ENCODE peak calls at places on chromosomes 13 and 19, in ten cellular contexts. P is neural progenitor cell, D is HL-60, F is upper lobe of right lung, U is body of pancreas, R is HFF-Myc, I is AG10803, C is fibroblast of lung, K is WERI-Rb-1, X is thoracic aorta. T is an unnamed sample.

GRCh38 chr13:91270031-91270430 is 77.5 kb upstream of the MIR17HG start:
- DNase-seq in P (no peak), D (no peak), F (no peak), U (no peak), R (no peak), I (no peak), C (no peak), K (no peak), X (no peak), T (no peak)

GRCh38 chr19:35143231-35143715 is at the start of gene FXYD7:
- DNase-seq in P (peak; percentile 69), D (no peak), F (no peak), U (no peak), R (no peak), I (no peak), C (no peak), K (peak; percentile 32), X (no peak), T (no peak)

GRCh38 chr19:48203227-48203793 is 32.8 kb downstream of the ZSWIM9 start:
- DNase-seq in P (no peak), D (no peak), F (no peak), U (no peak), R (no peak), I (no peak), C (no peak), K (no peak), X (no peak), T (no peak)

GRCh38 chr19:18069383-18069782 is 17.4 kb downstream of the IL12RB1 start:
- DNase-seq in P (no peak), D (no peak), F (no peak), U (no peak), R (no peak), I (no peak), C (no peak), K (no peak), X (no peak), T (no peak)

GRCh38 chr13:22936228-22936627 is 244.6 kb upstream of the SGCG start:
- DNase-seq in P (no peak), D (no peak), F (no peak), U (no peak), R (no peak), I (no peak), C (no peak), K (no peak), X (no peak), T (no peak)

GRCh38 chr13:38141792-38142191 is 207.9 kb upstream of the UFM1 start:
- DNase-seq in P (no peak), D (no peak), F (no peak), U (no peak), R (no peak), I (no peak), C (peak; percentile 35), K (no peak), X (no peak), T (peak; percentile 3)

GRCh38 chr19:33471111-33471996 is 50.2 kb downstream of the PEPD start:
- DNase-seq in P (no peak), D (no peak), F (peak; percentile 26), U (no peak), R (no peak), I (no peak), C (no peak), K (no peak), X (no peak), T (no peak)

GRCh38 chr13:32428581-32429072 is 697 bp upstream of the N4BP2L1 start:
- DNase-seq in P (no peak), D (peak; percentile 52), F (no peak), U (no peak), R (no peak), I (no peak), C (no peak), K (no peak), X (no peak), T (no peak)

GRCh38 chr19:19460258-19460731 is 54.8 kb downstream of the GATAD2A start:
- DNase-seq in P (no peak), D (peak; percentile 45), F (no peak), U (no peak), R (no peak), I (no peak), C (no peak), K (no peak), X (no peak), T (no peak)

GRCh38 chr19:377801-378581 is 31.0 kb downstream of the C2CD4C start:
- DNase-seq in P (no peak), D (no peak), F (peak; percentile 53), U (no peak), R (no peak), I (no peak), C (no peak), K (no peak), X (no peak), T (no peak)

GRCh38 chr13:48532473-48533206 is at the start of gene RCBTB2:
- DNase-seq in P (peak; percentile 99), D (peak; percentile 99), F (peak; percentile 100), U (peak; percentile 99), R (peak; percentile 91), I (peak; percentile 97), C (peak; percentile 94), K (peak; percentile 1), X (peak; percentile 93), T (peak; percentile 98)

GRCh38 chr13:79427265-79427664 is 21.2 kb upstream of the RBM26 start:
- DNase-seq in P (peak; percentile 56), D (no peak), F (no peak), U (no peak), R (no peak), I (no peak), C (no peak), K (no peak), X (no peak), T (no peak)

GRCh38 chr19:57850553-57851017 is 926 bp downstream of the ZNF587 start:
- DNase-seq in P (peak; percentile 56), D (no peak), F (no peak), U (peak; percentile 19), R (peak; percentile 39), I (peak; percentile 6), C (peak; percentile 82), K (peak; percentile 57), X (no peak), T (peak; percentile 64)

GRCh38 chr19:43229315-43229714 is 23.9 kb upstream of the PSG4 start:
- DNase-seq in P (no peak), D (no peak), F (no peak), U (no peak), R (no peak), I (peak; percentile 31), C (peak; percentile 11), K (no peak), X (no peak), T (no peak)
- TF ChIP-seq CTCF in P (no peak), D (no peak), F (no peak), U (no peak), R (no peak), I (peak; percentile 38), C (no peak), K (peak; percentile 28), X (no peak), T (peak; percentile 17)

DNA sequence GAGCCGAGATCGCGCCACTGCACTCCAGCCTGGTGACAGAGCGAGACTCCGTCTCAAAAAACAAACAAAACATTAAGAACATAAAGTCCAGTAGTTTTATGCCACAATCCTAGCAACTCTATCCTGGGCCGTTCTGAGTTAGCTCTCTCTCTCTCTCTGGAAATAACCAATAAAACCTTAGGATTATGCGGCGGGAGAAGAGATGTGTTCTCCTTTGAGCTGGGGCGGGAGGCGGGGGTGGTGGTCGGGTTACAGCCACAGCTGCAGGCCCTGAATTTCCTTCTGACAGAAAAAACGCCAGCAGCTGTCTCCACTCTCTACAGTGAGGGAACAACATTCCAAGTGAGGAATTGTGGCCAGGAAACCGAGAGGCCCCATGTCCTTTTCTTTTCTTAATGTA is 9.0 kb upstream of the PNMA8A start:
- DNase-seq in P (peak; percentile 65), D (no peak), F (no peak), U (no peak), R (no peak), I (peak; percentile 61), C (peak; percentile 80), K (no peak), X (no peak), T (peak; percentile 76)
- H3K4me3 ChIP-seq in P (no peak overlapping the region), D (no peak overlapping the region), F (no peak overlapping the region), U (no peak overlapping the region), R (no peak overlapping the region), I (no peak overlapping the region), C (no peak overlapping the region), K (no peak overlapping the region), X (no peak overlapping the region), T (no peak overlapping the region)

DNA sequence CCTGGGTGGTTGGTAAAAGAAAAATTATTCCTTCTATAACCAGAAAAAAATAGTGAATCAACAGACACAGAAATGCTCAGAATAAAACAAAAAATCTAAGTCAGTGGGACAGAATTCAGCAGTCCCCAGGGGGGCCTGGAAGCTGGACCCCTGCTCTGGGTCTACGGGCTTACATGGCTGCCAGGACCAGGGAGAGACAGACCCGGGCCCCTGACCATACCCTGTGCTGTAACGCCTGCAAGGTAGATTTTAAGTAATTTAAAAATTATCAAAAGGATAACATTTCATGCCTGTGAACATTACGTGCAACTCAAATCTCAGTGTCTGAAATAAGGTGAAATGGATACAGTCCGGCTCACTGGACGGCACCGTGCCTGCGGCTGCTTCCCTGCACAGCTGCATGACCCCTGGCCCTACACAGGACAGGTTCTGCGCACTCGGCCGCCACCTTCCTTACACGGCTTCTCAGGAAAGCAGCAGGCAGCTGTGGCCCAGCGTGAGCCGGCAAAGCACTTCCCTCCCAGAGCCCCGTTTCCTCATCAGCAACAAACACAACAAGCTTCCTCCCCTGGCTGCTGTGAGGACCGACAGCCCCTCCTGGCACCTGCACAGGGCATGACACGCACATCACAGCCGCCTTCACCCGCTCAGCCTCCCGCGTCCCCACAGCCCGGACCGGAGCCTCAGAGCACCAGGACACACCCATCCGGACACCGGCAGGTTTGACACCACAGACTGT is 22.2 kb downstream of the RASA3 start:
- DNase-seq in P (peak; percentile 68), D (peak; percentile 99), F (peak; percentile 78), U (no peak), R (no peak), I (peak; percentile 48), C (no peak), K (peak; percentile 25), X (no peak), T (peak; percentile 43)
- TF ChIP-seq CTCF in P (peak; percentile 34), D (peak; percentile 45), F (peak; percentile 16), U (no peak), R (no peak), I (peak; percentile 16), C (no peak), K (peak; percentile 19), X (no peak), T (peak; percentile 11)

DNA sequence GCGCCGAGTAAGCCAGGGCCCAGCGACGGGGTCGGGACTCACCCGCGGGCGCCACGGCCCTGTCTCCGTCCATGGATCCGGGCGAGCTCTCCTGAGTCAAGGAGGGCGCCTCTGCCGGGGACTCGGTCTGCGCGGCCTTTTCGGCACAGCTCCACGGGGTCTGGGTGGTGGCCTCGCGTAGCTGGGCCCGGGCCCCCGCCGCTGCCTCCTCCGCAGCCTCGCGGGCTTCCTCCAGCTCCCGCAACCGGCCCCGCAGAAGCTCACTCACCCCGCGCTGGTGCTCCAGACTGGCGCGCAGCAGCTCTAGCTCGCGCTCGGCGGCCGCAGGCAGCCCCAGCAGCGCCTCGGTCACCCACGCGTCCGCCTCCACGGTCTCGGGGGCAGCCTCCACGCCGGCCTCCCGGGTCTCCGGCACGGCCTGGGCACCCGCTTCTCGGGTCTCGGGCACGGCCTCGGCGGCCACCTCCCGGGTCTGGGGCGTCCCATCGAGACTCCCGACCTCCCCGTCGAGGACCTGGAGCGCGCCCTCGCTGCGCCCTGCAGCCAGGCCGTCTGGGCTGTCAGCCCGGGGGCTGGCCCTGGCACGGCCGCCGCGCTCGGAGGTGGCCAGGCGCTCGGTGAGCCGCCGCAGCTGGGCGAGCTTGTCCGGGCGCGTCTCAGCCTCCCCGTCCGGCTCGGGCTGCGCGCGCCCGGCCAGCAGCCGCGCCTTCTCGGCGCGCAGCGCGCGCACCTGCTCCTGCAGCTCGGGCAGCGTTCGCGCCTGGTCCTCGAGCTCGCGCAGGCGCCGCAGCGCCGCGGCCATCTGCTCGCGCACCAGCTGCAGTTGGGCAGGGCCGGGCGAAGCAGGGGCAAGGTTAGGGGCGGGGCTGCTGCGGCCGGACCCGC is 8.4 kb downstream of the KANK3 start:
- DNase-seq in P (peak; percentile 95), D (no peak), F (peak; percentile 88), U (peak; percentile 49), R (no peak), I (peak; percentile 34), C (peak; percentile 73), K (peak; percentile 83), X (no peak), T (peak; percentile 51)
- H3K4me3 ChIP-seq in P (peak overlapping the region; percentile 48), D (no peak overlapping the region), F (peak overlapping the region; percentile 14), U (no peak overlapping the region), R (peak overlapping the region; percentile 7), I (no peak overlapping the region), C (peak overlapping the region; percentile 4), K (peak overlapping the region; percentile 38), X (peak overlapping the region; percentile 17), T (no peak overlapping the region)

T was measured in astrocyte of the spinal cord.